ENCODE peak calls at places on chromosomes 11 and 22, in six cellular contexts. K, S, L, Z, F and B are unnamed samples.

GRCh38 chr22:19800761-19801244 is 40.2 kb downstream of the TBX1 start:
- DNase-seq in K (no peak), S (peak; percentile 24), L (no peak), Z (no peak), F (no peak), B (no peak)

GRCh38 chr11:94452988-94453387 is 40.7 kb downstream of the MRE11 start:
- DNase-seq in K (no peak), S (no peak), L (no peak), Z (no peak), F (no peak), B (no peak)

GRCh38 chr11:21229224-21229623 is 559.8 kb downstream of the NELL1 start:
- DNase-seq in K (no peak), S (no peak), L (no peak), Z (no peak), F (no peak), B (no peak)

GRCh38 chr22:37177221-37177620 is 10.8 kb downstream of the C1QTNF6 start:
- DNase-seq in K (no peak), S (no peak), L (no peak), Z (no peak), F (peak; percentile 42), B (no peak)

GRCh38 chr11:1763796-1764661 is at the start of gene CTSD:
- DNase-seq in K (peak; percentile 81), S (peak; percentile 91), L (peak; percentile 90), Z (peak; percentile 83), F (peak; percentile 97), B (peak; percentile 90)

GRCh38 chr22:27307545-27308279 is 493.8 kb downstream of the MN1 start:
- DNase-seq in K (no peak), S (no peak), L (no peak), Z (no peak), F (no peak), B (no peak)

GRCh38 chr11:22707119-22707899 is 40.9 kb downstream of the GAS2 start:
- DNase-seq in K (no peak), S (no peak), L (no peak), Z (peak; percentile 40), F (no peak), B (no peak)

GRCh38 chr11:132874638-132875037 is 657.7 kb downstream of the OPCML start:
- DNase-seq in K (no peak), S (no peak), L (no peak), Z (no peak), F (no peak), B (no peak)

GRCh38 chr11:115081972-115082371 is 403.6 kb downstream of the NXPE2 start:
- DNase-seq in K (no peak), S (no peak), L (no peak), Z (no peak), F (no peak), B (no peak)

GRCh38 chr11:120137611-120138521 is at the start of gene TRIM29:
- DNase-seq in K (no peak), S (peak; percentile 40), L (no peak), Z (no peak), F (peak; percentile 75), B (peak; percentile 28)

GRCh38 chr11:83035070-83035854 is 36.4 kb downstream of the RAB30 start:
- DNase-seq in K (no peak), S (no peak), L (no peak), Z (peak; percentile 47), F (no peak), B (no peak)

GRCh38 chr11:134762248-134763029 is 350.4 kb upstream of the B3GAT1 start:
- DNase-seq in K (no peak), S (no peak), L (peak; percentile 4), Z (no peak), F (no peak), B (peak; percentile 23)

GRCh38 chr11:69249641-69250502 is 44.1 kb upstream of the MYEOV start:
- DNase-seq in K (no peak), S (no peak), L (no peak), Z (no peak), F (no peak), B (no peak)

GRCh38 chr11:64611961-64612646 is 21.1 kb downstream of the SLC22A12 start:
- DNase-seq in K (no peak), S (no peak), L (no peak), Z (no peak), F (no peak), B (no peak)

GRCh38 chr11:111938687-111939160 is 1.6 kb downstream of the DIXDC1 start:
- DNase-seq in K (no peak), S (no peak), L (peak; percentile 65), Z (no peak), F (peak; percentile 63), B (peak; percentile 64)

GRCh38 chr11:61121917-61122316 is 19.6 kb downstream of the CD5 start:
- DNase-seq in K (no peak), S (no peak), L (no peak), Z (no peak), F (no peak), B (no peak)

GRCh38 chr11:20127671-20128527 is 32.4 kb downstream of the DBX1 start:
- DNase-seq in K (peak; percentile 47), S (peak; percentile 86), L (peak; percentile 78), Z (peak; percentile 87), F (peak; percentile 91), B (peak; percentile 82)